ENCODE peak calls at places on chromosomes 4 and X, in eight cellular contexts. U is bronchial epithelial cell, G is astrocyte, K is HEK293T, N is frontal cortex, R is putamen, L is mesothelial cell of epicardium, P is NCI-H345. V is an unnamed sample.
A peak's percentile ranks its signal among the peaks of the same experiment; 100 is the strongest.

GRCh38 chr4:15694431-15694830 is 8.4 kb upstream of the BST1 start:
- DNase-seq in U (peak; percentile 91), G (peak; percentile 53), K (no peak), N (no peak), R (no peak), L (no peak), P (no peak), V (no peak)

GRCh38 chr4:168656055-168656660 is 159.3 kb downstream of the PALLD start:
- DNase-seq in U (peak; percentile 98), G (peak; percentile 92), K (no peak), N (no peak), R (peak; percentile 55), L (no peak), P (no peak), V (no peak)

GRCh38 chrX:53093748-53094583 is at the start of gene KANTR:
- DNase-seq in U (peak; percentile 90), G (peak; percentile 90), K (peak; percentile 83), N (peak; percentile 84), R (peak; percentile 91), L (peak; percentile 81), P (peak; percentile 96), V (peak; percentile 78)

GRCh38 chr4:184328022-184328736 is 110.5 kb upstream of the ENPP6 start:
- DNase-seq in U (peak; percentile 99), G (no peak), K (no peak), N (no peak), R (no peak), L (no peak), P (no peak), V (no peak)

GRCh38 chr4:182752158-182752910 is 164.9 kb downstream of the DCTD start:
- DNase-seq in U (peak; percentile 51), G (peak; percentile 94), K (no peak), N (no peak), R (no peak), L (no peak), P (no peak), V (no peak)

GRCh38 chr4:73853246-73853704 is at the start of gene PF4V1:
- DNase-seq in U (no peak), G (no peak), K (no peak), N (no peak), R (no peak), L (no peak), P (no peak), V (no peak)

GRCh38 chr4:109861941-109862340 is 14.0 kb downstream of the LRIT3 start:
- DNase-seq in U (no peak), G (no peak), K (no peak), N (no peak), R (no peak), L (no peak), P (no peak), V (no peak)

GRCh38 chr4:153521995-153522799 is 56.0 kb downstream of the TMEM131L start:
- DNase-seq in U (no peak), G (no peak), K (no peak), N (no peak), R (no peak), L (no peak), P (no peak), V (peak; percentile 30)

GRCh38 chr4:54274786-54275503 is 45.9 kb downstream of the PDGFRA start:
- DNase-seq in U (no peak), G (no peak), K (no peak), N (no peak), R (no peak), L (no peak), P (no peak), V (no peak)

GRCh38 chrX:19272452-19272851 is 71.3 kb upstream of the PDHA1 start:
- DNase-seq in U (no peak), G (peak; percentile 20), K (no peak), N (no peak), R (no peak), L (no peak), P (no peak), V (no peak)

GRCh38 chr4:69848028-69848427 is 11.9 kb downstream of the SULT1E1 start:
- DNase-seq in U (no peak), G (no peak), K (no peak), N (no peak), R (no peak), L (no peak), P (no peak), V (no peak)

GRCh38 chr4:94488667-94489066 is 36.9 kb downstream of the PDLIM5 start:
- DNase-seq in U (peak; percentile 99), G (peak; percentile 80), K (no peak), N (no peak), R (no peak), L (no peak), P (no peak), V (no peak)

GRCh38 chr4:31803511-31804195 is 1083.5 kb downstream of the PCDH7 start:
- DNase-seq in U (no peak), G (peak; percentile 52), K (no peak), N (no peak), R (no peak), L (no peak), P (no peak), V (no peak)

GRCh38 chr4:2792711-2793577 is at the start of gene SH3BP2:
- DNase-seq in U (peak; percentile 38), G (no peak), K (peak; percentile 88), N (peak; percentile 69), R (no peak), L (peak; percentile 69), P (peak; percentile 49), V (peak; percentile 61)

GRCh38 chr4:145956288-145956890 is 17.8 kb upstream of the ZNF827 start:
- DNase-seq in U (no peak), G (no peak), K (peak; percentile 71), N (no peak), R (peak; percentile 9), L (no peak), P (peak; percentile 4), V (peak; percentile 3)

GRCh38 chr4:12562016-12562415 is 922.1 kb downstream of the RAB28 start:
- DNase-seq in U (no peak), G (no peak), K (no peak), N (no peak), R (no peak), L (no peak), P (no peak), V (no peak)

GRCh38 chr4:88791274-88791673 is 93.6 kb upstream of the NAP1L5 start:
- DNase-seq in U (peak; percentile 51), G (peak; percentile 59), K (no peak), N (no peak), R (no peak), L (no peak), P (peak; percentile 26), V (no peak)

V was measured in effector CD8-positive, alpha-beta T cell.